ENCODE peak calls at places on chromosome 4, in seven cellular contexts. F, D, N, G, S, C and M are unnamed samples.

GRCh38 chr4:74156521-74156920 is 1.4 kb upstream of the MTHFD2L start:
- DNase-seq in F (no peak), D (no peak), N (no peak), G (no peak), S (no peak), C (no peak), M (no peak)

GRCh38 chr4:15695240-15695699 is 7.6 kb upstream of the BST1 start:
- DNase-seq in F (peak; percentile 98), D (no peak), N (no peak), G (peak; percentile 59), S (no peak), C (no peak), M (peak; percentile 45)

GRCh38 chr4:39524420-39524957 is 2.8 kb downstream of the UGDH start:
- DNase-seq in F (no peak), D (no peak), N (no peak), G (no peak), S (no peak), C (no peak), M (no peak)

GRCh38 chr4:167838686-167839085 is 253.7 kb upstream of the ANXA10 start:
- DNase-seq in F (no peak), D (no peak), N (no peak), G (no peak), S (no peak), C (no peak), M (no peak)

GRCh38 chr4:140233811-140234696 is 80.1 kb upstream of the MAML3 start:
- DNase-seq in F (peak; percentile 81), D (no peak), N (no peak), G (peak; percentile 60), S (no peak), C (no peak), M (no peak)

GRCh38 chr4:39133623-39134022 is 48.7 kb upstream of the WDR19 start:
- DNase-seq in F (no peak), D (no peak), N (no peak), G (no peak), S (no peak), C (no peak), M (no peak)

GRCh38 chr4:185817403-185817818 is 5.4 kb upstream of the SORBS2 start:
- DNase-seq in F (no peak), D (peak; percentile 46), N (no peak), G (no peak), S (no peak), C (no peak), M (no peak)

GRCh38 chr4:67288964-67289363 is 256.3 kb downstream of the CENPC start:
- DNase-seq in F (peak; percentile 8), D (peak; percentile 32), N (peak; percentile 62), G (no peak), S (peak; percentile 25), C (no peak), M (peak; percentile 68)

GRCh38 chr4:52507774-52508173 is 151.3 kb downstream of the USP46 start:
- DNase-seq in F (no peak), D (no peak), N (no peak), G (no peak), S (no peak), C (peak; percentile 28), M (no peak)

GRCh38 chr4:133154725-133155124 is 5.6 kb downstream of the PCDH10 start:
- DNase-seq in F (peak; percentile 62), D (no peak), N (peak; percentile 22), G (no peak), S (no peak), C (no peak), M (peak; percentile 32)

GRCh38 chr4:95190751-95191436 is 357.9 kb downstream of the UNC5C start:
- DNase-seq in F (no peak), D (no peak), N (peak; percentile 43), G (peak; percentile 2), S (no peak), C (peak; percentile 32), M (no peak)